ENCODE peak calls at places on chromosomes 12 and 14, in nine cellular contexts. One of them, this sample, is unnamed.
A peak's percentile ranks its signal among the peaks of the same experiment; 100 is the strongest.

GRCh38 chr12:66636771-66637170 is 42.1 kb downstream of the GRIP1 start:
- DNase-seq in A172: no peak
- DNase-seq in Right ventricle myocardium superior: peak; percentile 56
- DNase-seq in cardiac septum: no peak
- DNase-seq in lung microvascular endothelial cell: no peak
- DNase-seq in stimulated activated CD4-positive, alpha-beta T cell treated with anti-CD3 and anti-CD28 coated beads, TNF-alpha, amount 100 ng/mL, for 4 hours: no peak
- DNase-seq in activated CD4-positive, CD25-positive, alpha-beta regulatory T cell treated with anti-CD3 and anti-CD28 coated beads, Interleukin-2, amount 50 U/mL, for 72 hours: no peak
- DNase-seq in EL: no peak
- DNase-seq in activated T-helper 1 cell treated with anti-CD3 and anti-CD28 coated beads, Interleukin-2, amount 50 U/mL, for 16 hours: no peak
- DNase-seq in this sample: no peak

GRCh38 chr14:22822619-22823551 is 6.8 kb upstream of the MRPL52 start:
- DNase-seq in Right ventricle myocardium superior: peak; percentile 86
- DNase-seq in activated CD4-positive, CD25-positive, alpha-beta regulatory T cell treated with anti-CD3 and anti-CD28 coated beads, Interleukin-2, amount 50 U/mL, for 72 hours: peak; percentile 56
- DNase-seq in stimulated activated CD4-positive, alpha-beta T cell treated with anti-CD3 and anti-CD28 coated beads, TNF-alpha, amount 100 ng/mL, for 4 hours: peak; percentile 42
- DNase-seq in lung microvascular endothelial cell: peak; percentile 73
- DNase-seq in activated T-helper 1 cell treated with anti-CD3 and anti-CD28 coated beads, Interleukin-2, amount 50 U/mL, for 16 hours: peak; percentile 44
- DNase-seq in EL: peak; percentile 93
- DNase-seq in cardiac septum: no peak
- DNase-seq in A172: peak; percentile 52
- DNase-seq in this sample: peak; percentile 51

GRCh38 chr14:105168496-105168978 is at the start of gene JAG2:
- DNase-seq in activated CD4-positive, CD25-positive, alpha-beta regulatory T cell treated with anti-CD3 and anti-CD28 coated beads, Interleukin-2, amount 50 U/mL, for 72 hours: no peak
- DNase-seq in lung microvascular endothelial cell: peak; percentile 85
- DNase-seq in A172: no peak
- DNase-seq in EL: peak; percentile 22
- DNase-seq in activated T-helper 1 cell treated with anti-CD3 and anti-CD28 coated beads, Interleukin-2, amount 50 U/mL, for 16 hours: peak; percentile 31
- DNase-seq in stimulated activated CD4-positive, alpha-beta T cell treated with anti-CD3 and anti-CD28 coated beads, TNF-alpha, amount 100 ng/mL, for 4 hours: peak; percentile 30
- DNase-seq in cardiac septum: no peak
- DNase-seq in Right ventricle myocardium superior: peak; percentile 78
- DNase-seq in this sample: no peak

GRCh38 chr12:18868673-18869072 is 130.8 kb downstream of the CAPZA3 start:
- DNase-seq in lung microvascular endothelial cell: no peak
- DNase-seq in EL: peak; percentile 42
- DNase-seq in A172: no peak
- DNase-seq in stimulated activated CD4-positive, alpha-beta T cell treated with anti-CD3 and anti-CD28 coated beads, TNF-alpha, amount 100 ng/mL, for 4 hours: no peak
- DNase-seq in activated CD4-positive, CD25-positive, alpha-beta regulatory T cell treated with anti-CD3 and anti-CD28 coated beads, Interleukin-2, amount 50 U/mL, for 72 hours: no peak
- DNase-seq in cardiac septum: no peak
- DNase-seq in Right ventricle myocardium superior: no peak
- DNase-seq in activated T-helper 1 cell treated with anti-CD3 and anti-CD28 coated beads, Interleukin-2, amount 50 U/mL, for 16 hours: no peak
- DNase-seq in this sample: no peak

GRCh38 chr14:94132285-94132887 is 3.0 kb upstream of the IFI27L2 start:
- DNase-seq in lung microvascular endothelial cell: peak; percentile 76
- DNase-seq in activated CD4-positive, CD25-positive, alpha-beta regulatory T cell treated with anti-CD3 and anti-CD28 coated beads, Interleukin-2, amount 50 U/mL, for 72 hours: peak; percentile 46
- DNase-seq in A172: peak; percentile 67
- DNase-seq in cardiac septum: no peak
- DNase-seq in stimulated activated CD4-positive, alpha-beta T cell treated with anti-CD3 and anti-CD28 coated beads, TNF-alpha, amount 100 ng/mL, for 4 hours: peak; percentile 45
- DNase-seq in Right ventricle myocardium superior: no peak
- DNase-seq in EL: peak; percentile 71
- DNase-seq in activated T-helper 1 cell treated with anti-CD3 and anti-CD28 coated beads, Interleukin-2, amount 50 U/mL, for 16 hours: no peak
- DNase-seq in this sample: peak; percentile 10

GRCh38 chr14:101704140-101704539 is 57.4 kb upstream of the PPP2R5C start:
- DNase-seq in A172: no peak
- DNase-seq in lung microvascular endothelial cell: no peak
- DNase-seq in activated CD4-positive, CD25-positive, alpha-beta regulatory T cell treated with anti-CD3 and anti-CD28 coated beads, Interleukin-2, amount 50 U/mL, for 72 hours: no peak
- DNase-seq in cardiac septum: no peak
- DNase-seq in activated T-helper 1 cell treated with anti-CD3 and anti-CD28 coated beads, Interleukin-2, amount 50 U/mL, for 16 hours: no peak
- DNase-seq in Right ventricle myocardium superior: no peak
- DNase-seq in stimulated activated CD4-positive, alpha-beta T cell treated with anti-CD3 and anti-CD28 coated beads, TNF-alpha, amount 100 ng/mL, for 4 hours: no peak
- DNase-seq in EL: no peak
- DNase-seq in this sample: no peak

GRCh38 chr12:63880742-63881141 is 36.2 kb downstream of the SRGAP1 start:
- DNase-seq in A172: no peak
- DNase-seq in Right ventricle myocardium superior: no peak
- DNase-seq in cardiac septum: no peak
- DNase-seq in activated T-helper 1 cell treated with anti-CD3 and anti-CD28 coated beads, Interleukin-2, amount 50 U/mL, for 16 hours: no peak
- DNase-seq in EL: no peak
- DNase-seq in activated CD4-positive, CD25-positive, alpha-beta regulatory T cell treated with anti-CD3 and anti-CD28 coated beads, Interleukin-2, amount 50 U/mL, for 72 hours: no peak
- DNase-seq in stimulated activated CD4-positive, alpha-beta T cell treated with anti-CD3 and anti-CD28 coated beads, TNF-alpha, amount 100 ng/mL, for 4 hours: no peak
- DNase-seq in lung microvascular endothelial cell: no peak
- DNase-seq in this sample: no peak

GRCh38 chr14:97820781-97821180 is 1023.6 kb downstream of the VRK1 start:
- DNase-seq in EL: no peak
- DNase-seq in activated T-helper 1 cell treated with anti-CD3 and anti-CD28 coated beads, Interleukin-2, amount 50 U/mL, for 16 hours: no peak
- DNase-seq in activated CD4-positive, CD25-positive, alpha-beta regulatory T cell treated with anti-CD3 and anti-CD28 coated beads, Interleukin-2, amount 50 U/mL, for 72 hours: no peak
- DNase-seq in stimulated activated CD4-positive, alpha-beta T cell treated with anti-CD3 and anti-CD28 coated beads, TNF-alpha, amount 100 ng/mL, for 4 hours: no peak
- DNase-seq in cardiac septum: no peak
- DNase-seq in A172: no peak
- DNase-seq in Right ventricle myocardium superior: no peak
- DNase-seq in lung microvascular endothelial cell: no peak
- DNase-seq in this sample: no peak

GRCh38 chr12:106583578-106584103 is 837 bp downstream of the RFX4 start:
- DNase-seq in activated T-helper 1 cell treated with anti-CD3 and anti-CD28 coated beads, Interleukin-2, amount 50 U/mL, for 16 hours: no peak
- DNase-seq in Right ventricle myocardium superior: no peak
- DNase-seq in EL: peak; percentile 22
- DNase-seq in lung microvascular endothelial cell: peak; percentile 28
- DNase-seq in A172: no peak
- DNase-seq in stimulated activated CD4-positive, alpha-beta T cell treated with anti-CD3 and anti-CD28 coated beads, TNF-alpha, amount 100 ng/mL, for 4 hours: no peak
- DNase-seq in cardiac septum: no peak
- DNase-seq in activated CD4-positive, CD25-positive, alpha-beta regulatory T cell treated with anti-CD3 and anti-CD28 coated beads, Interleukin-2, amount 50 U/mL, for 72 hours: no peak
- DNase-seq in this sample: no peak

GRCh38 chr12:67804168-67804567 is 155.6 kb downstream of the DYRK2 start:
- DNase-seq in activated T-helper 1 cell treated with anti-CD3 and anti-CD28 coated beads, Interleukin-2, amount 50 U/mL, for 16 hours: no peak
- DNase-seq in activated CD4-positive, CD25-positive, alpha-beta regulatory T cell treated with anti-CD3 and anti-CD28 coated beads, Interleukin-2, amount 50 U/mL, for 72 hours: no peak
- DNase-seq in Right ventricle myocardium superior: no peak
- DNase-seq in stimulated activated CD4-positive, alpha-beta T cell treated with anti-CD3 and anti-CD28 coated beads, TNF-alpha, amount 100 ng/mL, for 4 hours: peak; percentile 26
- DNase-seq in EL: no peak
- DNase-seq in cardiac septum: no peak
- DNase-seq in A172: peak; percentile 16
- DNase-seq in lung microvascular endothelial cell: no peak
- DNase-seq in this sample: no peak

GRCh38 chr14:85934123-85934885 is 404.4 kb downstream of the FLRT2 start:
- DNase-seq in cardiac septum: no peak
- DNase-seq in EL: peak; percentile 15
- DNase-seq in activated T-helper 1 cell treated with anti-CD3 and anti-CD28 coated beads, Interleukin-2, amount 50 U/mL, for 16 hours: peak; percentile 7
- DNase-seq in stimulated activated CD4-positive, alpha-beta T cell treated with anti-CD3 and anti-CD28 coated beads, TNF-alpha, amount 100 ng/mL, for 4 hours: peak; percentile 37
- DNase-seq in Right ventricle myocardium superior: no peak
- DNase-seq in lung microvascular endothelial cell: peak; percentile 32
- DNase-seq in A172: peak; percentile 80
- DNase-seq in activated CD4-positive, CD25-positive, alpha-beta regulatory T cell treated with anti-CD3 and anti-CD28 coated beads, Interleukin-2, amount 50 U/mL, for 72 hours: peak; percentile 53
- DNase-seq in this sample: peak; percentile 25